ENCODE peak calls at places on chromosomes 7 and 10, in ten cellular contexts. V is foreskin fibroblast, H is brain microvascular endothelial cell, X is heart left ventricle, D is RWPE2, Y is HepG2, Z is suprapubic skin, Q is astrocyte of the spinal cord, N is fibroblast of lung, B is astrocyte. K is an unnamed sample.

GRCh38 chr10:133415752-133416151 is 8.7 kb downstream of the SPRN start:
- DNase-seq in V (no peak), H (no peak), X (no peak), D (peak; percentile 51), Y (no peak), Z (no peak), Q (no peak), N (no peak), B (no peak), K (no peak)

GRCh38 chr7:93843260-93843659 is 47.3 kb downstream of the TFPI2 start:
- DNase-seq in V (no peak), H (no peak), X (no peak), D (no peak), Y (no peak), Z (no peak), Q (peak; percentile 56), N (peak; percentile 85), B (peak; percentile 81), K (no peak)

GRCh38 chr10:15369642-15370211 is 1.4 kb downstream of the FAM171A1 start:
- DNase-seq in V (no peak), H (no peak), X (no peak), D (no peak), Y (no peak), Z (peak; percentile 58), Q (peak; percentile 29), N (peak; percentile 11), B (no peak), K (no peak)

GRCh38 chr10:16011548-16011947 is 151.2 kb upstream of the MINDY3 start:
- DNase-seq in V (no peak), H (no peak), X (no peak), D (no peak), Y (no peak), Z (no peak), Q (no peak), N (no peak), B (no peak), K (no peak)

GRCh38 chr10:9734218-9734617 is 1283.5 kb upstream of the CELF2 start:
- DNase-seq in V (no peak), H (no peak), X (no peak), D (no peak), Y (no peak), Z (no peak), Q (no peak), N (no peak), B (no peak), K (no peak)

GRCh38 chr10:30359373-30360206 is 10.5 kb upstream of the MTPAP start:
- DNase-seq in V (no peak), H (peak; percentile 45), X (no peak), D (no peak), Y (peak; percentile 81), Z (no peak), Q (peak; percentile 44), N (peak; percentile 31), B (no peak), K (peak; percentile 60)

GRCh38 chr7:47792521-47793121 is 155.6 kb downstream of the PKD1L1 start:
- DNase-seq in V (no peak), H (peak; percentile 28), X (no peak), D (no peak), Y (no peak), Z (no peak), Q (no peak), N (no peak), B (no peak), K (peak; percentile 50)

GRCh38 chr7:46385662-46386309 is 464.7 kb upstream of the IGFBP3 start:
- DNase-seq in V (peak; percentile 87), H (peak; percentile 91), X (no peak), D (no peak), Y (no peak), Z (no peak), Q (peak; percentile 91), N (peak; percentile 96), B (peak; percentile 96), K (peak; percentile 82)

GRCh38 chr7:95302976-95303375 is 21.4 kb downstream of the PON1 start:
- DNase-seq in V (no peak), H (no peak), X (no peak), D (no peak), Y (no peak), Z (no peak), Q (no peak), N (peak; percentile 8), B (no peak), K (no peak)

GRCh38 chr7:30519122-30519521 is 14.5 kb upstream of the GGCT start:
- DNase-seq in V (no peak), H (no peak), X (no peak), D (no peak), Y (no peak), Z (no peak), Q (no peak), N (no peak), B (no peak), K (no peak)

GRCh38 chr10:51156913-51157312 is 82.6 kb downstream of the PRKG1 start:
- DNase-seq in V (peak; percentile 71), H (peak; percentile 32), X (no peak), D (no peak), Y (no peak), Z (no peak), Q (peak; percentile 51), N (peak; percentile 80), B (peak; percentile 70), K (peak; percentile 46)

GRCh38 chr7:22292519-22292918 is 64.4 kb downstream of the RAPGEF5 start:
- DNase-seq in V (no peak), H (no peak), X (no peak), D (no peak), Y (no peak), Z (no peak), Q (peak; percentile 1), N (no peak), B (no peak), K (no peak)

GRCh38 chr10:71697938-71698709 is 21.5 kb downstream of the C10orf105 start:
- DNase-seq in V (no peak), H (no peak), X (no peak), D (no peak), Y (no peak), Z (no peak), Q (no peak), N (no peak), B (no peak), K (no peak)

GRCh38 chr7:90402785-90403173 is 482 bp upstream of the CLDN12 start:
- DNase-seq in V (no peak), H (no peak), X (no peak), D (no peak), Y (no peak), Z (no peak), Q (no peak), N (no peak), B (no peak), K (no peak)

GRCh38 chr7:90407484-90407821 is 4.2 kb downstream of the CLDN12 start:
- DNase-seq in V (no peak), H (no peak), X (no peak), D (no peak), Y (peak; percentile 87), Z (no peak), Q (no peak), N (no peak), B (no peak), K (no peak)

GRCh38 chr7:90401989-90402388 is 1.3 kb upstream of the CLDN12 start:
- DNase-seq in V (peak; percentile 65), H (no peak), X (no peak), D (no peak), Y (no peak), Z (no peak), Q (no peak), N (peak; percentile 7), B (no peak), K (peak; percentile 32)

GRCh38 chr7:90404777-90405176 is 1.5 kb downstream of the CLDN12 start:
- DNase-seq in V (peak; percentile 29), H (peak; percentile 12), X (no peak), D (no peak), Y (no peak), Z (no peak), Q (no peak), N (peak; percentile 15), B (no peak), K (no peak)

GRCh38 chr7:90403174-90404113 is at the start of gene CLDN12:
- DNase-seq in V (peak; percentile 97), H (peak; percentile 98), X (peak; percentile 87), D (peak; percentile 89), Y (peak; percentile 88), Z (peak; percentile 90), Q (peak; percentile 98), N (peak; percentile 99), B (peak; percentile 99), K (peak; percentile 99)
- TF ChIP-seq CTCF in V (no peak), H (no peak), X (no peak), D (no peak), Y (peak; percentile 2), Z (no peak), Q (no peak), N (no peak), B (no peak), K (no peak)

GRCh38 chr7:38694326-38694725 is 63.2 kb upstream of the AMPH start:
- DNase-seq in V (no peak), H (no peak), X (no peak), D (no peak), Y (no peak), Z (no peak), Q (no peak), N (no peak), B (no peak), K (no peak)
- H3K4me3 ChIP-seq in V (no peak overlapping the region), H (no peak overlapping the region), X (no peak overlapping the region), D (no peak overlapping the region), Y (no peak overlapping the region), Z (no peak overlapping the region), Q (no peak overlapping the region), N (no peak overlapping the region), B (no peak overlapping the region), K (no peak overlapping the region)

DNA sequence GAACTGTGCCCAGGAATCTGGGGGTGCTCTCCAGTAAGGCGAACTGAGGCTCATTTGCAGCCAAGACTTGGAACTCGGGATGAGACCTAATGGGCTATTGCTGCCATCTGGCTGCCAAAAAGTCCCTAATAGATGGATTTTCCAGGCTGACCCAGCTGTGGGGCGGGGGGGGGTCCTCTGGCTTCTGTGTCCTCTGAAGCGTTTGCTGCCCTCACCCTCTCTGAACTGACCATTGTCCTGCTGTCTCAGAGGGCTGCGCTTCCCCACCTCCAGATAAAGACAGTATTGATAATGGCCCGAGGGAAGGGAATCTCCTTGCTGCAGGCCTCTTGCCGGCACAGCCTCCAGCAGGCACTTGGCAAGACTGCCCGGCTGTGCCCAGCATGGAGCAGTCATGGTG is 46.6 kb downstream of the CLEC2L start:
- DNase-seq in V (no peak), H (no peak), X (no peak), D (no peak), Y (no peak), Z (no peak), Q (no peak), N (no peak), B (no peak), K (no peak)
- TF ChIP-seq CTCF in V (no peak), H (peak; percentile 19), X (no peak), D (no peak), Y (peak; percentile 19), Z (no peak), Q (peak; percentile 10), N (no peak), B (no peak), K (no peak)

DNA sequence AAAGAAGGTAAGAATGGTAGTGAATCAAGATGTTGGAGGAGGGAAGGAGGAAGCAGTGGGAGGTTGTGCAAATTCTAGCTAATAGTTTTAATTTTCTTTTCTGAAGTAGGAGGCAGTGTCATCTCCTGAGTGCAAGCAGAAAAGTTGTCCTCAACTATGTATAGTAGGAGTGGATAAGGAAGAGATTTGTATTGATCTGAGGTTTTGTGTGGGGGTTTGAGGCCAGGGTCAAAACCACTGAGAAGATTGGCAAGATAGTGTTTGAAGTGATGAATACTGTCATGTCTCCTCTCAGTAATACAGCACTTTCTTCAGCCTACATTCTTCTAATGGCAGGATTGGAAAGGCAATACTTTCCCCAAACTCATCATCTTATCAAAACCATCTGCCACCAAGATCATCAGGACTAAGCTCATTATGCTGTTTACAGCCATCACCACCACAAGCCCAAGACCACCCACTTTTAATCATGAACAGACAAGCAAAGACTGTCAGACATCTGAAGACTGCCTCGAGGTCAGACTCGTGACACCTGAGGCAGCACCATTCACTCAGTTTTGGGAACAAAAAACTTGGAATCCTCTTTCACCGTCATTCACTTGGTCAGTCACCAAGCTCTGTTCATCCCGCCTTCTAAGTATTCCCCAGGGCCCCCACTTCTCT is 1.5 kb upstream of the MIOS start:
- DNase-seq in V (no peak), H (no peak), X (no peak), D (no peak), Y (no peak), Z (no peak), Q (no peak), N (no peak), B (no peak), K (no peak)
- H3K4me3 ChIP-seq in V (no peak overlapping the region), H (no peak overlapping the region), X (no peak overlapping the region), D (no peak overlapping the region), Y (no peak overlapping the region), Z (no peak overlapping the region), Q (no peak overlapping the region), N (no peak overlapping the region), B (no peak overlapping the region), K (no peak overlapping the region)